ENCODE peak calls at places on chromosomes 6 and 20, in five cellular contexts. H is EL; E is activated naive CD4-positive, alpha-beta T cell; R is OCI-M1; U is iPS DF 6.9. Z is an unnamed sample.

GRCh38 chr20:63071541-63072181 is 64.9 kb upstream of the BHLHE23 start:
- DNase-seq in H (peak), E (peak), R (no peak), U (no peak), Z (peak)

GRCh38 chr6:44641344-44641743 is 253.8 kb downstream of the CDC5L start:
- DNase-seq in H (no peak), E (no peak), R (no peak), U (no peak), Z (no peak)

GRCh38 chr6:3309391-3310050 is 50.8 kb downstream of the PSMG4 start:
- DNase-seq in H (no peak), E (no peak), R (no peak), U (no peak), Z (no peak)

GRCh38 chr20:4431446-4431845 is 290.3 kb upstream of the PRND start:
- DNase-seq in H (no peak), E (no peak), R (no peak), U (no peak), Z (no peak)

GRCh38 chr6:154649723-154650122 is 83.5 kb upstream of the SCAF8 start:
- DNase-seq in H (no peak), E (no peak), R (no peak), U (no peak), Z (no peak)

GRCh38 chr20:13261460-13262301 is 40.6 kb downstream of the ISM1 start:
- DNase-seq in H (peak), E (peak), R (peak), U (peak), Z (peak)

GRCh38 chr6:107329063-107329462 is 130.3 kb downstream of the PDSS2 start:
- DNase-seq in H (no peak), E (no peak), R (no peak), U (no peak), Z (no peak)

GRCh38 chr6:30100585-30101422 is 12.1 kb downstream of the TRIM31 start:
- DNase-seq in H (peak), E (peak), R (no peak), U (no peak), Z (peak)

GRCh38 chr6:107843400-107843799 is 19.3 kb upstream of the SCML4 start:
- DNase-seq in H (no peak), E (no peak), R (no peak), U (no peak), Z (no peak)

GRCh38 chr20:20546402-20546801 is 166.0 kb downstream of the RALGAPA2 start:
- DNase-seq in H (no peak), E (no peak), R (no peak), U (no peak), Z (peak)

GRCh38 chr20:43379239-43379917 is 78.3 kb upstream of the SRSF6 start:
- DNase-seq in H (peak), E (no peak), R (no peak), U (no peak), Z (no peak)

GRCh38 chr6:149454405-149454848 is 30.4 kb downstream of the ZC3H12D start:
- DNase-seq in H (peak), E (no peak), R (peak), U (no peak), Z (peak)

GRCh38 chr6:134870677-134871498 is 79.0 kb downstream of the ALDH8A1 start:
- DNase-seq in H (no peak), E (no peak), R (no peak), U (no peak), Z (peak)

GRCh38 chr20:63635431-63636141 is 8.7 kb upstream of the GMEB2 start:
- DNase-seq in H (no peak), E (peak), R (no peak), U (no peak), Z (no peak)

Z was measured in MCF 10A.